ENCODE peak calls at places on chromosome 11, in seven cellular contexts. One of them, this sample, is unnamed.

GRCh38 chr11:129917231-129917630 is 21.9 kb upstream of the NFRKB start:
- DNase-seq in esophagus muscularis mucosa: no peak
- DNase-seq in IMR-90: peak; percentile 39
- DNase-seq in neuronal stem cell: no peak
- DNase-seq in thoracic aorta: no peak
- DNase-seq in adrenal gland: no peak
- DNase-seq in endothelial cell of umbilical vein: no peak
- DNase-seq in this sample: no peak

GRCh38 chr11:126989942-126990715 is 10.4 kb downstream of the KIRREL3 start:
- DNase-seq in neuronal stem cell: peak; percentile 76
- DNase-seq in esophagus muscularis mucosa: no peak
- DNase-seq in IMR-90: peak; percentile 77
- DNase-seq in adrenal gland: peak; percentile 75
- DNase-seq in endothelial cell of umbilical vein: peak; percentile 35
- DNase-seq in thoracic aorta: no peak
- DNase-seq in this sample: peak; percentile 67

GRCh38 chr11:75896843-75897419 is 81.9 kb downstream of the UVRAG start:
- DNase-seq in endothelial cell of umbilical vein: peak; percentile 63
- DNase-seq in IMR-90: peak; percentile 55
- DNase-seq in adrenal gland: no peak
- DNase-seq in esophagus muscularis mucosa: no peak
- DNase-seq in neuronal stem cell: peak; percentile 21
- DNase-seq in thoracic aorta: no peak
- DNase-seq in this sample: no peak

GRCh38 chr11:126419801-126420729 is 64.6 kb downstream of the ST3GAL4 start:
- DNase-seq in neuronal stem cell: no peak
- DNase-seq in esophagus muscularis mucosa: no peak
- DNase-seq in adrenal gland: no peak
- DNase-seq in IMR-90: peak; percentile 84
- DNase-seq in endothelial cell of umbilical vein: peak; percentile 6
- DNase-seq in thoracic aorta: no peak
- DNase-seq in this sample: no peak

GRCh38 chr11:96342971-96343711 is at the start of gene MAML2:
- DNase-seq in esophagus muscularis mucosa: peak; percentile 99
- DNase-seq in endothelial cell of umbilical vein: peak; percentile 91
- DNase-seq in IMR-90: peak; percentile 94
- DNase-seq in adrenal gland: peak; percentile 95
- DNase-seq in neuronal stem cell: peak; percentile 81
- DNase-seq in thoracic aorta: peak; percentile 82
- DNase-seq in this sample: peak; percentile 93

GRCh38 chr11:47558695-47559094 is 5.8 kb upstream of the CELF1 start:
- DNase-seq in thoracic aorta: no peak
- DNase-seq in esophagus muscularis mucosa: no peak
- DNase-seq in IMR-90: no peak
- DNase-seq in adrenal gland: no peak
- DNase-seq in neuronal stem cell: no peak
- DNase-seq in endothelial cell of umbilical vein: no peak
- DNase-seq in this sample: no peak

GRCh38 chr11:92941676-92942571 is 27.5 kb upstream of the MTNR1B start:
- DNase-seq in adrenal gland: peak; percentile 42
- DNase-seq in neuronal stem cell: peak; percentile 36
- DNase-seq in IMR-90: peak; percentile 50
- DNase-seq in thoracic aorta: no peak
- DNase-seq in endothelial cell of umbilical vein: peak; percentile 35
- DNase-seq in esophagus muscularis mucosa: no peak
- DNase-seq in this sample: peak; percentile 24

GRCh38 chr11:76810151-76810853 is 27.1 kb downstream of the TSKU start:
- DNase-seq in neuronal stem cell: no peak
- DNase-seq in thoracic aorta: no peak
- DNase-seq in esophagus muscularis mucosa: no peak
- DNase-seq in endothelial cell of umbilical vein: peak; percentile 66
- DNase-seq in IMR-90: no peak
- DNase-seq in adrenal gland: peak; percentile 75
- DNase-seq in this sample: peak; percentile 75

GRCh38 chr11:93741882-93742226 is 382 bp downstream of the C11orf54 start:
- DNase-seq in adrenal gland: peak; percentile 78
- DNase-seq in thoracic aorta: no peak
- DNase-seq in esophagus muscularis mucosa: no peak
- DNase-seq in endothelial cell of umbilical vein: no peak
- DNase-seq in neuronal stem cell: no peak
- DNase-seq in IMR-90: peak; percentile 68
- DNase-seq in this sample: peak; percentile 74

GRCh38 chr11:118078972-118079411 is 2.1 kb downstream of the TMPRSS4 start:
- DNase-seq in thoracic aorta: no peak
- DNase-seq in IMR-90: no peak
- DNase-seq in esophagus muscularis mucosa: no peak
- DNase-seq in endothelial cell of umbilical vein: no peak
- DNase-seq in adrenal gland: no peak
- DNase-seq in neuronal stem cell: no peak
- DNase-seq in this sample: no peak

GRCh38 chr11:2295971-2296912 is 5.5 kb downstream of the C11orf21 start:
- DNase-seq in adrenal gland: no peak
- DNase-seq in IMR-90: no peak
- DNase-seq in endothelial cell of umbilical vein: no peak
- DNase-seq in esophagus muscularis mucosa: no peak
- DNase-seq in thoracic aorta: no peak
- DNase-seq in neuronal stem cell: no peak
- DNase-seq in this sample: no peak

GRCh38 chr11:103536335-103536722 is 427.1 kb downstream of the DYNC2H1 start:
- DNase-seq in neuronal stem cell: no peak
- DNase-seq in endothelial cell of umbilical vein: no peak
- DNase-seq in adrenal gland: no peak
- DNase-seq in IMR-90: no peak
- DNase-seq in esophagus muscularis mucosa: peak; percentile 87
- DNase-seq in thoracic aorta: no peak
- DNase-seq in this sample: no peak

GRCh38 chr11:66264383-66264782 is 4.1 kb upstream of the RAB1B start:
- DNase-seq in IMR-90: no peak
- DNase-seq in thoracic aorta: no peak
- DNase-seq in neuronal stem cell: no peak
- DNase-seq in esophagus muscularis mucosa: no peak
- DNase-seq in adrenal gland: no peak
- DNase-seq in endothelial cell of umbilical vein: no peak
- DNase-seq in this sample: no peak

GRCh38 chr11:7449196-7449840 is 36.0 kb upstream of the OLFML1 start:
- DNase-seq in thoracic aorta: no peak
- DNase-seq in neuronal stem cell: no peak
- DNase-seq in IMR-90: no peak
- DNase-seq in endothelial cell of umbilical vein: no peak
- DNase-seq in adrenal gland: no peak
- DNase-seq in esophagus muscularis mucosa: no peak
- DNase-seq in this sample: no peak

GRCh38 chr11:134266841-134267251 is 9.3 kb upstream of the GLB1L3 start:
- DNase-seq in IMR-90: peak; percentile 72
- DNase-seq in endothelial cell of umbilical vein: no peak
- DNase-seq in thoracic aorta: no peak
- DNase-seq in esophagus muscularis mucosa: no peak
- DNase-seq in adrenal gland: no peak
- DNase-seq in neuronal stem cell: no peak
- DNase-seq in this sample: peak; percentile 32

GRCh38 chr11:71251761-71252433 is 480 bp downstream of the SHANK2 start:
- DNase-seq in endothelial cell of umbilical vein: no peak
- DNase-seq in esophagus muscularis mucosa: no peak
- DNase-seq in adrenal gland: no peak
- DNase-seq in thoracic aorta: no peak
- DNase-seq in IMR-90: no peak
- DNase-seq in neuronal stem cell: peak; percentile 63
- DNase-seq in this sample: peak; percentile 55

GRCh38 chr11:130783322-130783721 is 133.0 kb downstream of the SNX19 start:
- DNase-seq in thoracic aorta: no peak
- DNase-seq in esophagus muscularis mucosa: no peak
- DNase-seq in adrenal gland: no peak
- DNase-seq in IMR-90: no peak
- DNase-seq in neuronal stem cell: no peak
- DNase-seq in endothelial cell of umbilical vein: no peak
- DNase-seq in this sample: no peak

GRCh38 chr11:128814856-128815705 is 52.0 kb downstream of the KCNJ1 start:
- DNase-seq in adrenal gland: peak; percentile 48
- DNase-seq in thoracic aorta: no peak
- DNase-seq in endothelial cell of umbilical vein: no peak
- DNase-seq in neuronal stem cell: peak; percentile 79
- DNase-seq in esophagus muscularis mucosa: no peak
- DNase-seq in IMR-90: peak; percentile 86
- DNase-seq in this sample: no peak

GRCh38 chr11:15819679-15820286 is 536.6 kb downstream of the SOX6 start:
- DNase-seq in adrenal gland: peak; percentile 78
- DNase-seq in esophagus muscularis mucosa: peak; percentile 89
- DNase-seq in endothelial cell of umbilical vein: peak; percentile 61
- DNase-seq in neuronal stem cell: no peak
- DNase-seq in thoracic aorta: no peak
- DNase-seq in IMR-90: peak; percentile 19
- DNase-seq in this sample: peak; percentile 86

GRCh38 chr11:108319541-108320145 is 96.8 kb downstream of the ATM start:
- DNase-seq in thoracic aorta: no peak
- DNase-seq in IMR-90: peak; percentile 56
- DNase-seq in neuronal stem cell: no peak
- DNase-seq in endothelial cell of umbilical vein: peak; percentile 15
- DNase-seq in esophagus muscularis mucosa: no peak
- DNase-seq in adrenal gland: no peak
- DNase-seq in this sample: no peak

GRCh38 chr11:29328961-29329441 is 687.8 kb downstream of the KCNA4 start:
- DNase-seq in endothelial cell of umbilical vein: peak; percentile 75
- DNase-seq in adrenal gland: peak; percentile 20
- DNase-seq in esophagus muscularis mucosa: no peak
- DNase-seq in neuronal stem cell: peak; percentile 27
- DNase-seq in IMR-90: peak; percentile 95
- DNase-seq in thoracic aorta: no peak
- DNase-seq in this sample: no peak

GRCh38 chr11:43573233-43573632 is 107.3 kb upstream of the HSD17B12 start:
- DNase-seq in neuronal stem cell: no peak
- DNase-seq in adrenal gland: peak; percentile 46
- DNase-seq in endothelial cell of umbilical vein: no peak
- DNase-seq in esophagus muscularis mucosa: no peak
- DNase-seq in thoracic aorta: no peak
- DNase-seq in IMR-90: no peak
- DNase-seq in this sample: no peak

GRCh38 chr11:134253189-134253993 is at the start of the genes ACAD8 and THYN1:
- DNase-seq in adrenal gland: peak; percentile 97
- DNase-seq in neuronal stem cell: peak; percentile 95
- DNase-seq in esophagus muscularis mucosa: peak; percentile 97
- DNase-seq in IMR-90: peak; percentile 95
- DNase-seq in thoracic aorta: peak; percentile 81
- DNase-seq in endothelial cell of umbilical vein: peak; percentile 98
- DNase-seq in this sample: peak; percentile 97

GRCh38 chr11:43868852-43869567 is 11.6 kb upstream of the ALKBH3 start:
- DNase-seq in endothelial cell of umbilical vein: peak; percentile 13
- DNase-seq in esophagus muscularis mucosa: no peak
- DNase-seq in adrenal gland: peak; percentile 44
- DNase-seq in IMR-90: peak; percentile 80
- DNase-seq in thoracic aorta: no peak
- DNase-seq in neuronal stem cell: no peak
- DNase-seq in this sample: no peak

GRCh38 chr11:72774499-72774898 is 19.3 kb downstream of the STARD10 start:
- DNase-seq in thoracic aorta: no peak
- DNase-seq in endothelial cell of umbilical vein: no peak
- DNase-seq in esophagus muscularis mucosa: no peak
- DNase-seq in adrenal gland: no peak
- DNase-seq in neuronal stem cell: no peak
- DNase-seq in IMR-90: no peak
- DNase-seq in this sample: peak; percentile 20
- H3K4me1 ChIP-seq in thoracic aorta: no peaks in the 10 kb centered on the region
- H3K4me1 ChIP-seq in endothelial cell of umbilical vein: peaks cover 3% of the 10 kb centered on the region
- H3K4me1 ChIP-seq in esophagus muscularis mucosa: peaks cover 87% of the 10 kb centered on the region
- H3K4me1 ChIP-seq in adrenal gland: peaks cover 92% of the 10 kb centered on the region
- H3K4me1 ChIP-seq in neuronal stem cell: peaks cover 12% of the 10 kb centered on the region
- H3K4me1 ChIP-seq in IMR-90: peaks cover 28% of the 10 kb centered on the region
- H3K4me1 ChIP-seq in this sample: peaks cover 32% of the 10 kb centered on the region

DNA sequence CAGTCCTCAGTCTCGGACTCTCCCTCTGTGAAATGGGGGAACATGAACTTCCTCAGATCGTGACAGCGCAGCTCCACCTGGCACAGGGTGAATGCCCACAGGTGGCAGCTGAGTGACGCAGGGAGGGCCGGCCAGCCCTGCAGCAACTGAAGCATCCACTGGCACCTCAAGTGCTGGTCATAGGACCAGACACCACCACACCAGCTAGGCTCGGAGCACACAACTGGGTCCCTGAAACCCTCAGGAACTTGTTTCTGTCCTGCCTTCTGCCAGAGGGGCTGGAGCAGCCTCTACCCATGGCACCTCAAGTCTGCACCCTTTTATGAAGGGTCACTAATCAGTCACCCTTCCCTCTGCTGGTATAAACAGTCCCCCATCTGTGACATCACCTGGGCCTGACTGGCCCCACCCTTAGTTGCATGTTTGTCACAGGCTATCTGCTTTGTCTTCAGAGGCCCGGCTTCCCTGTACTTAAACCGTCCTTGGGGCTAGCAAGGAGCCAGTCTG is 7.4 kb upstream of the CDC42BPG start:
- DNase-seq in thoracic aorta: no peak
- DNase-seq in adrenal gland: no peak
- DNase-seq in esophagus muscularis mucosa: no peak
- DNase-seq in neuronal stem cell: no peak
- DNase-seq in endothelial cell of umbilical vein: no peak
- DNase-seq in IMR-90: no peak
- DNase-seq in this sample: no peak
- H3K4me1 ChIP-seq in thoracic aorta: peaks cover 41% of the 10 kb centered on the region
- H3K4me1 ChIP-seq in adrenal gland: peaks cover 34% of the 10 kb centered on the region
- H3K4me1 ChIP-seq in esophagus muscularis mucosa: peaks cover 100% of the 10 kb centered on the region
- H3K4me1 ChIP-seq in neuronal stem cell: peaks cover 10% of the 10 kb centered on the region
- H3K4me1 ChIP-seq in endothelial cell of umbilical vein: peaks cover 28% of the 10 kb centered on the region
- H3K4me1 ChIP-seq in IMR-90: peaks cover 38% of the 10 kb centered on the region
- H3K4me1 ChIP-seq in this sample: peaks cover 44% of the 10 kb centered on the region

DNA sequence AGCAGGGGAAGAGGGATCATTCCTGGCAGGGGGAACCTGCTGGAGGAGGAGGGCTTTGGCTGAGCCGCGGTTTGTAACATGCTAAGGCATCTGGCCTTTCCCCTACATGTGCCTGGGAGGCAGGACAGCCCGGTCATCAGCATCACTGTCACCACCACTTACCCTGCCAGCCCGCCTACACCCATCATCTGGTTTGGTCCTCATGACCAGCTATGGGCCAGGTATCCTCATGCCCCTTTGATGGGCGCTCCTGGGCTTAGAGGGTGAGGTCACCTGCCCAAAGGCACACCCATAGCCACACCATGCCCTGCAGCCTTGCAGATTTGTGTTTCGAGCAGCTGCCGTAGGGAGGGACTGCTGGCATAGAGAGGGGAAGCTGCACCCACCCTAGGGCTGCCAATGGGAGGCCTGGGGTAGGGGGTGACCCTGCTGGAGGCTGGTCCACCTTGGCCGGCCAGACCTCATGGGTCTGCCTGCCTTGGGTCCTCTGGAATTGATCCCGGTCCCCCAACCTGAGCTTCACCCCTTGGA is 2.6 kb downstream of the MRGPRF start:
- DNase-seq in neuronal stem cell: no peak
- DNase-seq in endothelial cell of umbilical vein: no peak
- DNase-seq in thoracic aorta: no peak
- DNase-seq in adrenal gland: no peak
- DNase-seq in esophagus muscularis mucosa: no peak
- DNase-seq in IMR-90: peak; percentile 16
- DNase-seq in this sample: no peak
- H3K4me1 ChIP-seq in neuronal stem cell: peaks cover 47% of the 10 kb centered on the region
- H3K4me1 ChIP-seq in endothelial cell of umbilical vein: no peaks in the 10 kb centered on the region
- H3K4me1 ChIP-seq in thoracic aorta: peaks cover 30% of the 10 kb centered on the region
- H3K4me1 ChIP-seq in adrenal gland: no peaks in the 10 kb centered on the region
- H3K4me1 ChIP-seq in esophagus muscularis mucosa: peaks cover 96% of the 10 kb centered on the region
- H3K4me1 ChIP-seq in IMR-90: peaks cover 51% of the 10 kb centered on the region
- H3K4me1 ChIP-seq in this sample: peaks cover 10% of the 10 kb centered on the region

DNA sequence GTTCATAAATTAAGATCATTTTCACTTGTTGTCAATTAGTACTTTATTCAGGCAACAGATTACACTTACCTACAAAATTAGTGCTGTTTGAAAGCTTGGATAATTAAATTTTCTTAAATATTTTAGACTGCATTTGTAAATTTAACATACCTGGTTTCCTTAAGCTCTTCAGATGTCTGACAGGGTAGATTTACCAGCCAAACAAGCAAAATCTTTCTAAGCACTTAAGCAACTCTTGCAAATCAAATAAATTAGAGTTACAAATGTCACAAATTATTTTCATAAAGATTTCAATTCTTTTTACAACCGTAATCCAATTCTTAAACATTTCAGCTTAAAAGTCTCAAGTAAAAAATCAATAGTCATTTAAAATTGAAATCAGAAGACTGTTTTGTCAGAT is 129.8 kb downstream of the DBX1 start:
- DNase-seq in endothelial cell of umbilical vein: no peak
- DNase-seq in neuronal stem cell: no peak
- DNase-seq in adrenal gland: no peak
- DNase-seq in thoracic aorta: no peak
- DNase-seq in IMR-90: no peak
- DNase-seq in esophagus muscularis mucosa: no peak
- DNase-seq in this sample: no peak
- H3K4me1 ChIP-seq in endothelial cell of umbilical vein: no peaks in the 10 kb centered on the region
- H3K4me1 ChIP-seq in neuronal stem cell: peaks cover 24% of the 10 kb centered on the region
- H3K4me1 ChIP-seq in adrenal gland: no peaks in the 10 kb centered on the region
- H3K4me1 ChIP-seq in thoracic aorta: peaks cover 20% of the 10 kb centered on the region
- H3K4me1 ChIP-seq in IMR-90: peaks cover 20% of the 10 kb centered on the region
- H3K4me1 ChIP-seq in esophagus muscularis mucosa: peaks cover 44% of the 10 kb centered on the region
- H3K4me1 ChIP-seq in this sample: no peaks in the 10 kb centered on the region

This sample was measured in colonic mucosa.